ENCODE peak calls at places on chromosomes 2 and 18, in six cellular contexts. B, O, R, N, K and D are unnamed samples.
A peak's percentile ranks its signal among the peaks of the same experiment; 100 is the strongest.

GRCh38 chr2:208006833-208007232 is 18.5 kb downstream of the PLEKHM3 start:
- DNase-seq in B (no peak), O (no peak), R (no peak), N (no peak), K (no peak), D (no peak)

GRCh38 chr2:238997684-238998083 is 149.8 kb downstream of the TWIST2 start:
- DNase-seq in B (no peak), O (no peak), R (no peak), N (no peak), K (no peak), D (no peak)

GRCh38 chr2:25664531-25665307 is 8.7 kb downstream of the DTNB start:
- DNase-seq in B (no peak), O (peak; percentile 10), R (no peak), N (no peak), K (peak; percentile 84), D (no peak)

GRCh38 chr2:224776795-224777562 is 60.8 kb upstream of the CCDC195 start:
- DNase-seq in B (no peak), O (no peak), R (no peak), N (no peak), K (no peak), D (no peak)

GRCh38 chr2:223058952-223059716 is 7.1 kb downstream of the KCNE4 start:
- DNase-seq in B (no peak), O (no peak), R (no peak), N (no peak), K (peak; percentile 80), D (no peak)

GRCh38 chr18:69469444-69469919 is 68.8 kb downstream of the DOK6 start:
- DNase-seq in B (no peak), O (peak; percentile 42), R (no peak), N (no peak), K (no peak), D (no peak)

GRCh38 chr18:6397931-6398566 is 16.7 kb downstream of the L3MBTL4 start:
- DNase-seq in B (no peak), O (no peak), R (no peak), N (no peak), K (no peak), D (no peak)

GRCh38 chr2:120469486-120469885 is 123.5 kb downstream of the INHBB start:
- DNase-seq in B (peak; percentile 8), O (no peak), R (no peak), N (no peak), K (no peak), D (no peak)

GRCh38 chr2:100561191-100561590 is 1.6 kb upstream of the PDCL3 start:
- DNase-seq in B (no peak), O (no peak), R (no peak), N (no peak), K (no peak), D (no peak)

GRCh38 chr2:193847140-193847539 is 1652.4 kb upstream of the TMEFF2 start:
- DNase-seq in B (no peak), O (no peak), R (no peak), N (no peak), K (no peak), D (no peak)

GRCh38 chr18:36297419-36298112 is at the start of gene FHOD3:
- DNase-seq in B (peak; percentile 59), O (no peak), R (no peak), N (peak; percentile 27), K (peak; percentile 33), D (peak; percentile 62)

GRCh38 chr2:164538250-164538866 is 82.9 kb downstream of the GRB14 start:
- DNase-seq in B (no peak), O (no peak), R (no peak), N (no peak), K (peak; percentile 41), D (no peak)

GRCh38 chr2:239171643-239172042 is 229.2 kb downstream of the HDAC4 start:
- DNase-seq in B (no peak), O (no peak), R (no peak), N (no peak), K (no peak), D (no peak)

GRCh38 chr2:171553858-171554257 is 31.6 kb downstream of the CYBRD1 start:
- DNase-seq in B (no peak), O (no peak), R (no peak), N (no peak), K (peak; percentile 75), D (no peak)

GRCh38 chr2:171923206-171923605 is 945 bp downstream of the HAT1 start:
- DNase-seq in B (no peak), O (no peak), R (no peak), N (no peak), K (peak; percentile 54), D (no peak)

GRCh38 chr18:708096-708495 is 4.3 kb downstream of the ENOSF1 start:
- DNase-seq in B (no peak), O (no peak), R (no peak), N (no peak), K (no peak), D (no peak)

GRCh38 chr18:11175266-11175947 is 26.0 kb upstream of the PIEZO2 start:
- DNase-seq in B (no peak), O (no peak), R (no peak), N (no peak), K (no peak), D (no peak)

GRCh38 chr2:213246665-213247281 is 37.5 kb upstream of the SPAG16 start:
- DNase-seq in B (no peak), O (peak; percentile 57), R (peak; percentile 58), N (no peak), K (peak; percentile 45), D (no peak)

GRCh38 chr2:101076581-101076980 is 74.5 kb downstream of the RPL31 start:
- DNase-seq in B (no peak), O (no peak), R (no peak), N (no peak), K (no peak), D (no peak)

GRCh38 chr18:41266616-41267015 is 688.4 kb upstream of the PIK3C3 start:
- DNase-seq in B (no peak), O (no peak), R (no peak), N (no peak), K (no peak), D (no peak)

GRCh38 chr2:33221046-33221784 is 255.2 kb upstream of the RASGRP3 start:
- DNase-seq in B (no peak), O (no peak), R (no peak), N (no peak), K (no peak), D (no peak)

GRCh38 chr18:66993492-66993891 is 389.6 kb upstream of the CDH19 start:
- DNase-seq in B (no peak), O (no peak), R (no peak), N (no peak), K (no peak), D (no peak)

GRCh38 chr18:46814394-46814793 is 57.5 kb upstream of the ST8SIA5 start:
- DNase-seq in B (no peak), O (no peak), R (no peak), N (no peak), K (no peak), D (no peak)

GRCh38 chr2:10278029-10278762 is 24.5 kb upstream of the HPCAL1 start:
- DNase-seq in B (no peak), O (peak; percentile 20), R (no peak), N (peak; percentile 14), K (no peak), D (peak; percentile 47)

GRCh38 chr2:129078548-129078947 is 759.9 kb upstream of the HS6ST1 start:
- DNase-seq in B (no peak), O (no peak), R (no peak), N (no peak), K (no peak), D (no peak)

GRCh38 chr2:48719480-48720177 is 35.9 kb downstream of the LHCGR start:
- DNase-seq in B (no peak), O (no peak), R (no peak), N (no peak), K (no peak), D (peak; percentile 10)

GRCh38 chr2:231337807-231338759 is 57.4 kb upstream of the B3GNT7 start:
- DNase-seq in B (no peak), O (no peak), R (no peak), N (no peak), K (no peak), D (no peak)

GRCh38 chr2:201618744-201619654 is 24.3 kb downstream of the TMEM237 start:
- DNase-seq in B (peak; percentile 49), O (no peak), R (no peak), N (peak; percentile 17), K (no peak), D (peak; percentile 22)

GRCh38 chr2:6986894-6987487 is 69.8 kb downstream of the RNF144A start:
- DNase-seq in B (no peak), O (no peak), R (no peak), N (peak; percentile 66), K (no peak), D (peak; percentile 38)

GRCh38 chr2:58865436-58865835 is 624.3 kb upstream of the FANCL start:
- DNase-seq in B (no peak), O (no peak), R (no peak), N (no peak), K (no peak), D (no peak)

GRCh38 chr18:58887613-58887963 is 22.9 kb downstream of the ZNF532 start:
- DNase-seq in B (no peak), O (peak; percentile 7), R (no peak), N (peak; percentile 21), K (no peak), D (peak; percentile 18)

GRCh38 chr2:198309673-198310280 is 505.4 kb downstream of the PLCL1 start:
- DNase-seq in B (no peak), O (peak; percentile 64), R (peak; percentile 43), N (peak; percentile 6), K (peak; percentile 44), D (peak; percentile 10)

GRCh38 chr18:410103-410502 is 90.4 kb downstream of the COLEC12 start:
- DNase-seq in B (no peak), O (no peak), R (no peak), N (no peak), K (no peak), D (no peak)

GRCh38 chr2:10493075-10493635 is 45.0 kb upstream of the ODC1 start:
- DNase-seq in B (no peak), O (no peak), R (no peak), N (no peak), K (no peak), D (no peak)

GRCh38 chr2:196987654-196988364 is 61.3 kb upstream of the PGAP1 start:
- DNase-seq in B (no peak), O (peak; percentile 22), R (no peak), N (no peak), K (peak; percentile 90), D (no peak)

GRCh38 chr2:236738896-236739295 is 169.3 kb downstream of the ACKR3 start:
- DNase-seq in B (no peak), O (no peak), R (no peak), N (no peak), K (no peak), D (no peak)

GRCh38 chr2:86646865-86647264 is 23.2 kb upstream of the RNF103 start:
- DNase-seq in B (no peak), O (no peak), R (no peak), N (no peak), K (no peak), D (no peak)